ENCODE peak calls at places on chromosomes 1 and 21, in ten cellular contexts. O is brain microvascular endothelial cell, R is mesothelial cell of epicardium, T is Caki2, N is foreskin fibroblast, S is iris pigment epithelial cell, I is colonic mucosa, H is dermis blood vessel endothelial cell, L is dorsolateral prefrontal cortex, Q is GF-D8. V is an unnamed sample.

GRCh38 chr1:230798491-230798890 is 51.3 kb downstream of the CAPN9 start:
- DNase-seq in O (no peak), R (no peak), T (no peak), N (no peak), S (no peak), I (no peak), H (no peak), L (no peak), Q (no peak), V (no peak)

GRCh38 chr1:150302338-150302737 is 8.7 kb downstream of the MRPS21 start:
- DNase-seq in O (no peak), R (no peak), T (no peak), N (no peak), S (peak), I (no peak), H (no peak), L (peak), Q (no peak), V (no peak)

GRCh38 chr1:207822602-207823451 is 71.0 kb downstream of the CD46 start:
- DNase-seq in O (no peak), R (no peak), T (peak), N (no peak), S (peak), I (peak), H (peak), L (peak), Q (no peak), V (peak)

GRCh38 chr1:54608561-54609230 is 14.6 kb downstream of the FAM151A start:
- DNase-seq in O (no peak), R (no peak), T (no peak), N (no peak), S (no peak), I (no peak), H (no peak), L (no peak), Q (no peak), V (peak)

GRCh38 chr1:220556641-220557040 is 28.7 kb downstream of the MARK1 start:
- DNase-seq in O (no peak), R (no peak), T (no peak), N (no peak), S (no peak), I (no peak), H (no peak), L (no peak), Q (no peak), V (no peak)

GRCh38 chr21:43827015-43827611 is 37.7 kb downstream of the RRP1 start:
- DNase-seq in O (peak), R (no peak), T (peak), N (peak), S (peak), I (no peak), H (no peak), L (peak), Q (no peak), V (no peak)

GRCh38 chr1:26994020-26994745 is 691 bp downstream of the TRNP1 start:
- DNase-seq in O (no peak), R (no peak), T (no peak), N (no peak), S (no peak), I (no peak), H (peak), L (peak), Q (no peak), V (no peak)

GRCh38 chr1:10691740-10692125 is 104.7 kb downstream of the CASZ1 start:
- DNase-seq in O (no peak), R (no peak), T (no peak), N (no peak), S (no peak), I (no peak), H (no peak), L (no peak), Q (no peak), V (peak)

GRCh38 chr1:26429741-26430140 is 2.4 kb upstream of the DHDDS start:
- DNase-seq in O (no peak), R (no peak), T (no peak), N (no peak), S (no peak), I (no peak), H (no peak), L (no peak), Q (no peak), V (no peak)

GRCh38 chr1:15835741-15836510 is 11.6 kb upstream of the SPEN start:
- DNase-seq in O (peak), R (peak), T (peak), N (peak), S (peak), I (peak), H (peak), L (peak), Q (peak), V (peak)

GRCh38 chr1:24302209-24302611 is 16.9 kb upstream of the GRHL3 start:
- DNase-seq in O (no peak), R (no peak), T (no peak), N (no peak), S (no peak), I (no peak), H (no peak), L (no peak), Q (no peak), V (no peak)

GRCh38 chr1:10738125-10738746 is 58.2 kb downstream of the CASZ1 start:
- DNase-seq in O (no peak), R (no peak), T (no peak), N (no peak), S (no peak), I (peak), H (no peak), L (no peak), Q (no peak), V (peak)

GRCh38 chr1:202945483-202945882 is 12.6 kb downstream of the ADIPOR1 start:
- DNase-seq in O (no peak), R (no peak), T (no peak), N (no peak), S (no peak), I (no peak), H (no peak), L (no peak), Q (no peak), V (no peak)

V was measured in transverse colon.